ENCODE peak calls at places on chromosome 1, in eight cellular contexts. V is IMR-90, C is K562, B is GM12892, L is GM12891, H is adrenal gland, Q is breast epithelium, P is endothelial cell of umbilical vein. G is an unnamed sample.

GRCh38 chr1:231312389-231312788 is 25.3 kb downstream of the EXOC8 start:
- DNase-seq in Q (no peak), H (no peak), B (no peak), P (no peak), L (no peak), V (no peak), C (no peak), G (no peak)

GRCh38 chr1:27556781-27557595 is 47.0 kb downstream of the AHDC1 start:
- DNase-seq in C (peak), Q (peak), B (peak), H (peak), P (peak), V (peak), L (peak), G (peak)

GRCh38 chr1:55314740-55315139 is 99.6 kb upstream of the USP24 start:
- DNase-seq in P (no peak), C (no peak), H (no peak), L (no peak), Q (no peak), B (no peak), V (no peak), G (no peak)

GRCh38 chr1:192506741-192507155 is 68.8 kb upstream of the RGS1 start:
- DNase-seq in H (no peak), B (peak), V (peak), Q (no peak), P (peak), C (no peak), L (peak), G (no peak)

GRCh38 chr1:223811634-223812101 is 34.1 kb downstream of the TP53BP2 start:
- DNase-seq in V (peak), H (no peak), C (no peak), P (peak), B (no peak), Q (no peak), L (no peak), G (no peak)

GRCh38 chr1:89962742-89963075 is 32.2 kb upstream of the ZNF326 start:
- DNase-seq in H (no peak), L (no peak), C (no peak), Q (no peak), V (peak), P (no peak), B (no peak), G (no peak)

GRCh38 chr1:6674796-6675195 is 26.8 kb downstream of the DNAJC11 start:
- DNase-seq in P (no peak), H (no peak), V (no peak), C (no peak), L (no peak), B (no peak), Q (no peak), G (no peak)

GRCh38 chr1:22849770-22850169 is 122.9 kb downstream of the LACTBL1 start:
- DNase-seq in C (no peak), P (no peak), Q (no peak), H (no peak), L (no peak), V (no peak), B (no peak), G (no peak)

GRCh38 chr1:23044035-23044434 is 24.8 kb downstream of the KDM1A start:
- DNase-seq in L (no peak), B (no peak), Q (no peak), C (no peak), V (no peak), H (no peak), P (no peak), G (no peak)

GRCh38 chr1:185483217-185483616 is 166.2 kb upstream of the IVNS1ABP start:
- DNase-seq in L (no peak), V (no peak), C (no peak), P (no peak), B (no peak), H (no peak), Q (no peak), G (no peak)
- TF ChIP-seq POLR2A in L (no peak), V (no peak), C (no peak), P (no peak), B (no peak), H (no peak), Q (no peak), G (no peak)

GRCh38 chr1:236371083-236371482 is 23.0 kb upstream of the EDARADD start:
- DNase-seq in B (no peak), P (no peak), H (no peak), V (no peak), Q (no peak), L (no peak), C (no peak), G (no peak)

GRCh38 chr1:236365999-236366570 is 28.0 kb upstream of the EDARADD start:
- DNase-seq in V (no peak), L (no peak), C (no peak), P (no peak), Q (no peak), H (peak), B (no peak), G (no peak)

GRCh38 chr1:236370397-236370796 is 23.7 kb upstream of the EDARADD start:
- DNase-seq in B (no peak), V (no peak), H (no peak), C (no peak), L (no peak), P (no peak), Q (no peak), G (no peak)
- TF ChIP-seq POLR2A in B (no peak), V (no peak), H (no peak), C (no peak), L (no peak), P (no peak), Q (no peak), G (no peak)

GRCh38 chr1:2586154-2587070 is at the start of gene PRXL2B:
- DNase-seq in L (peak), Q (peak), C (peak), P (peak), H (peak), V (peak), B (peak), G (peak)

GRCh38 chr1:2584822-2585317 is 1.7 kb upstream of the PRXL2B start:
- DNase-seq in Q (no peak), P (no peak), V (no peak), H (no peak), B (no peak), L (no peak), C (no peak), G (no peak)

GRCh38 chr1:2583871-2584341 is 2.7 kb upstream of the PRXL2B start:
- DNase-seq in C (no peak), H (no peak), P (no peak), V (peak), B (no peak), L (no peak), Q (no peak), G (no peak)

GRCh38 chr1:2587071-2587859 is 688 bp downstream of the PRXL2B start:
- DNase-seq in Q (no peak), C (no peak), L (no peak), V (peak), B (no peak), P (peak), H (peak), G (no peak)

DNA sequence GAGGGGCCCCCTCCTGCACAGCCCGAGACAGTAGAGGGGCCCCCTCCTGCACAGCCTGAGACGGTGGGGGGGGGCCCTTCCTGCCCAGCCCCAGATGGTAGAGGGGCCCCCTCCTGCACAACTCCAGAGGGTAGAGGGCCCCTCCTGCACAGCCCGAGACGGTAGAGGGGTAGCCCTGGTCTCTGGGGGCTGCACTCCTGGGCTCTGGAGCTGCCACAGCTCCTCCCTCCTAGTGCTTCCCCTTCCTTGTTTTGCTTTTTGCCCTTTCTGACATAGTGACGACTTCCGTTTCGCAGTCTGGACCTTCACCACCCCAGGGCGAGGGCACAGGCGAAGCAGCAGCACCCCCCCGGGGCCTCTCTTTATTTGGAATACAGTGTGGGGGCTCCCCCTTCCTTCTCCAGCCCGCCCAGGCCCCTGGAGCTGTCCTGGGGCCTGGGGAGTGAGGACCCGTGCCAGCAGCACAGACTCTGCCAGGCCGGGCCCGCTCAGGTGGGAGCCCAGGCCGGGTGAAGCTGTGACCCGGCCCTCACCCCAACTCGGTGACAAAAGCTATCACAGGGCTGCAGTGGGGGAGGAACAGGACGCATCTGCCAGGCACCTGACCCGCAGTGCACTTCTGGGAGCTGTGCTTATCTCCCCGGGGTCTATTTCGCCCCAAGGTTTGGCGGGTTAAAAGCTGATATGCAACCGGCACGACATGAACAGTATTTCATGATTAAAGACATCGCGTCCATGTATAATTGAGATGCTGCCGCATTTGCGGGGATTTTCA is 1.1 kb upstream of the PRXL2B start:
- DNase-seq in C (peak), Q (peak), H (peak), B (peak), L (peak), P (peak), V (peak), G (peak)
- TF ChIP-seq POLR2A in C (peak), Q (peak), H (peak), B (peak), L (peak), P (peak), V (no peak), G (no peak)

GRCh38 chr1:110338200-110339039 is 757 bp upstream of the RBM15 start:
- DNase-seq in P (no peak), L (peak), C (peak), Q (no peak), V (no peak), H (peak), B (peak), G (peak)
- TF ChIP-seq POLR2A in P (peak), L (peak), C (peak), Q (peak), V (peak), H (peak), B (peak), G (peak)

GRCh38 chr1:77219166-77219887 is at the start of gene PIGK:
- DNase-seq in L (peak), C (peak), Q (peak), V (peak), H (peak), B (peak), P (peak), G (peak)
- TF ChIP-seq POLR2A in L (peak), C (peak), Q (no peak), V (no peak), H (peak), B (peak), P (peak), G (peak)